ENCODE peak calls at places on chromosomes 4 and X, in four cellular contexts. P is H9, T is mucosa of gallbladder, Z is T-helper 17 cell. G is an unnamed sample.

GRCh38 chr4:74109116-74109791 is 10.3 kb upstream of the CXCL2 start:
- DNase-seq in T (peak; percentile 29), Z (no peak), P (peak; percentile 62), G (peak; percentile 56)

GRCh38 chrX:151370906-151371305 is 26.1 kb upstream of the VMA21 start:
- DNase-seq in Z (no peak), P (peak; percentile 76), T (no peak), G (no peak)

GRCh38 chrX:69493193-69493592 is 10.9 kb upstream of the NALF2 start:
- DNase-seq in Z (no peak), P (peak; percentile 61), T (no peak), G (peak; percentile 46)

GRCh38 chr4:159922119-159922518 is 819.2 kb downstream of the RAPGEF2 start:
- DNase-seq in T (no peak), P (no peak), Z (no peak), G (no peak)

GRCh38 chr4:5968246-5968645 is 50.0 kb downstream of the C4orf50 start:
- DNase-seq in T (no peak), P (no peak), Z (no peak), G (no peak)

GRCh38 chr4:131609039-131609438 is 1540.1 kb upstream of the PCDH10 start:
- DNase-seq in Z (no peak), T (no peak), P (no peak), G (no peak)

GRCh38 chr4:9800878-9801277 is 19.4 kb downstream of the DRD5 start:
- DNase-seq in P (no peak), T (no peak), Z (no peak), G (no peak)

GRCh38 chr4:87848622-87849351 is 16.0 kb downstream of the MEPE start:
- DNase-seq in Z (no peak), P (peak; percentile 44), T (peak; percentile 73), G (peak; percentile 43)

GRCh38 chrX:69362889-69363288 is 141.2 kb upstream of the NALF2 start:
- DNase-seq in P (no peak), Z (no peak), T (peak; percentile 14), G (peak; percentile 20)

GRCh38 chrX:22922961-22923360 is 76.8 kb upstream of the DDX53 start:
- DNase-seq in T (no peak), Z (no peak), P (no peak), G (no peak)

GRCh38 chr4:147927377-147928137 is 195.7 kb downstream of the ARHGAP10 start:
- DNase-seq in Z (no peak), T (no peak), P (no peak), G (no peak)

GRCh38 chr4:149896428-149896827 is 80.8 kb upstream of the IQCM start:
- DNase-seq in Z (no peak), P (no peak), T (no peak), G (no peak)

GRCh38 chrX:93422693-93423092 is 250.7 kb downstream of the NAP1L3 start:
- DNase-seq in P (peak; percentile 54), Z (no peak), T (no peak), G (peak; percentile 20)

GRCh38 chrX:153999359-154000037 is 20.2 kb downstream of the IRAK1 start:
- DNase-seq in Z (no peak), T (no peak), P (no peak), G (no peak)

GRCh38 chr4:48780867-48781219 is 764 bp upstream of the FRYL start:
- DNase-seq in T (peak; percentile 70), Z (peak; percentile 8), P (no peak), G (peak; percentile 71)

GRCh38 chrX:16892504-16893362 is 22.6 kb upstream of the RBBP7 start:
- DNase-seq in Z (peak; percentile 21), P (peak; percentile 92), T (peak; percentile 74), G (peak; percentile 87)

GRCh38 chr4:187965726-187966125 is 29.8 kb upstream of the ZFP42 start:
- DNase-seq in T (no peak), P (no peak), Z (no peak), G (no peak)

GRCh38 chr4:170391066-170391754 is 301.5 kb upstream of the AADAT start:
- DNase-seq in Z (no peak), T (no peak), P (no peak), G (no peak)

GRCh38 chr4:95204873-95205272 is 343.9 kb downstream of the UNC5C start:
- DNase-seq in T (no peak), P (no peak), Z (no peak), G (no peak)

GRCh38 chr4:71307729-71308128 is 31.1 kb upstream of the SLC4A4 start:
- DNase-seq in T (no peak), Z (no peak), P (no peak), G (no peak)

GRCh38 chrX:54920610-54921426 is at the start of gene TRO:
- DNase-seq in Z (no peak), P (peak; percentile 67), T (no peak), G (no peak)

GRCh38 chr4:40288547-40288946 is 46.6 kb upstream of the CHRNA9 start:
- DNase-seq in P (no peak), Z (no peak), T (no peak), G (no peak)

GRCh38 chrX:2383144-2383543 is 117.6 kb downstream of the DHRSX start:
- DNase-seq in P (no peak), Z (no peak), T (no peak), G (no peak)

GRCh38 chr4:169398294-169398693 is 127.5 kb upstream of the SH3RF1 start:
- DNase-seq in T (no peak), P (no peak), Z (no peak), G (no peak)

G was measured in colonic mucosa.